ENCODE peak calls at places on chromosome 19, in six cellular contexts. Z is T-helper 17 cell, Q is body of pancreas, K is adrenal gland, S is ascending aorta, I is H9. N is an unnamed sample. For H3K9me3, the result is how much of the 10 kb centered on the place peaks cover.

GRCh38 chr19:30742539-30742938 is 370.4 kb downstream of the ZNF536 start:
- DNase-seq in Z (no peak), Q (no peak), K (no peak), S (no peak), I (no peak), N (peak)

GRCh38 chr19:6528544-6529121 is 2.2 kb upstream of the TNFSF9 start:
- DNase-seq in Z (no peak), Q (no peak), K (no peak), S (no peak), I (no peak), N (no peak)

GRCh38 chr19:3062165-3063105 is at the start of gene TLE5:
- DNase-seq in Z (peak), Q (peak), K (peak), S (no peak), I (no peak), N (no peak)

GRCh38 chr19:18340990-18341868 is 831 bp downstream of the PGPEP1 start:
- DNase-seq in Z (peak), Q (peak), K (peak), S (peak), I (peak), N (no peak)

GRCh38 chr19:47049307-47049700 is 880 bp upstream of the TMEM160 start:
- DNase-seq in Z (no peak), Q (no peak), K (no peak), S (no peak), I (no peak), N (no peak)

GRCh38 chr19:54266133-54266532 is 9.1 kb upstream of the LILRB5 start:
- DNase-seq in Z (peak), Q (peak), K (peak), S (no peak), I (peak), N (peak)

GRCh38 chr19:9793051-9793591 is 24.6 kb upstream of the ZNF846 start:
- DNase-seq in Z (no peak), Q (peak), K (peak), S (peak), I (no peak), N (no peak)

GRCh38 chr19:5880604-5881078 is 10.3 kb upstream of the FUT5 start:
- DNase-seq in Z (no peak), Q (peak), K (peak), S (no peak), I (no peak), N (no peak)

GRCh38 chr19:41577833-41578232 is 1.9 kb downstream of the CEACAM21 start:
- DNase-seq in Z (no peak), Q (no peak), K (no peak), S (no peak), I (no peak), N (no peak)

GRCh38 chr19:35369522-35369921 is 1.3 kb upstream of the GPR42 start:
- DNase-seq in Z (no peak), Q (no peak), K (no peak), S (no peak), I (no peak), N (no peak)

GRCh38 chr19:42394751-42395150 is 4.7 kb upstream of the CNFN start:
- DNase-seq in Z (no peak), Q (no peak), K (no peak), S (no peak), I (no peak), N (no peak)

GRCh38 chr19:46604781-46605355 is 3.7 kb downstream of the CALM3 start:
- DNase-seq in Z (no peak), Q (no peak), K (peak), S (no peak), I (no peak), N (peak)

GRCh38 chr19:47264629-47265028 is 8.3 kb downstream of the CCDC9 start:
- DNase-seq in Z (no peak), Q (no peak), K (no peak), S (no peak), I (no peak), N (no peak)

GRCh38 chr19:5225486-5226345 is 114.9 kb downstream of the PTPRS start:
- DNase-seq in Z (no peak), Q (no peak), K (no peak), S (no peak), I (peak), N (no peak)

GRCh38 chr19:16544468-16545231 is 2.4 kb upstream of the CHERP start:
- DNase-seq in Z (no peak), Q (no peak), K (no peak), S (no peak), I (no peak), N (no peak)

GRCh38 chr19:3346677-3347353 is 19.6 kb upstream of the NFIC start:
- DNase-seq in Z (no peak), Q (peak), K (peak), S (no peak), I (no peak), N (no peak)

GRCh38 chr19:1315470-1316166 is 29.9 kb downstream of the EFNA2 start:
- DNase-seq in Z (no peak), Q (peak), K (peak), S (no peak), I (peak), N (no peak)

GRCh38 chr19:55253264-55253663 is 5.6 kb downstream of the PPP6R1 start:
- DNase-seq in Z (no peak), Q (no peak), K (no peak), S (no peak), I (no peak), N (no peak)

GRCh38 chr19:45428385-45429231 is 4.9 kb upstream of the ERCC1 start:
- DNase-seq in Z (no peak), Q (peak), K (no peak), S (no peak), I (peak), N (no peak)

GRCh38 chr19:5157186-5157585 is 183.4 kb downstream of the PTPRS start:
- DNase-seq in Z (no peak), Q (no peak), K (no peak), S (no peak), I (no peak), N (no peak)

GRCh38 chr19:48806818-48807589 is 3.8 kb downstream of the BCAT2 start:
- DNase-seq in Z (no peak), Q (peak), K (no peak), S (no peak), I (peak), N (no peak)

GRCh38 chr19:2337329-2337707 is 8.8 kb downstream of the SPPL2B start:
- DNase-seq in Z (no peak), Q (peak), K (peak), S (no peak), I (peak), N (no peak)

GRCh38 chr19:31518216-31518615 is 169.0 kb upstream of the TSHZ3 start:
- DNase-seq in Z (no peak), Q (no peak), K (no peak), S (no peak), I (no peak), N (peak)

GRCh38 chr19:6108721-6109633 is 1.3 kb downstream of the RFX2 start:
- DNase-seq in Z (peak), Q (peak), K (peak), S (no peak), I (peak), N (no peak)

GRCh38 chr19:46404884-46405658 is 8.3 kb downstream of the CCDC8 start:
- DNase-seq in Z (no peak), Q (no peak), K (no peak), S (no peak), I (peak), N (no peak)

GRCh38 chr19:5718032-5718578 is 1.8 kb downstream of the LONP1 start:
- DNase-seq in Z (no peak), Q (no peak), K (peak), S (no peak), I (no peak), N (no peak)

GRCh38 chr19:49489601-49490167 is 2.3 kb downstream of the RPL13A start:
- DNase-seq in Z (no peak), Q (no peak), K (no peak), S (no peak), I (peak), N (no peak)

GRCh38 chr19:5143471-5144411 is 174.8 kb downstream of the KDM4B start:
- DNase-seq in Z (no peak), Q (peak), K (no peak), S (no peak), I (no peak), N (no peak)

GRCh38 chr19:50547385-50548190 is 20.6 kb downstream of the LRRC4B start:
- DNase-seq in Z (no peak), Q (no peak), K (no peak), S (no peak), I (no peak), N (no peak)

GRCh38 chr19:17103177-17103576 is 27.6 kb downstream of the MYO9B start:
- DNase-seq in Z (no peak), Q (no peak), K (no peak), S (no peak), I (peak), N (no peak)

GRCh38 chr19:23286477-23286876 is 36.3 kb upstream of the ZNF724 start:
- DNase-seq in Z (no peak), Q (no peak), K (no peak), S (no peak), I (peak), N (no peak)

GRCh38 chr19:20423381-20424207 is 142.0 kb downstream of the ZNF737 start:
- DNase-seq in Z (no peak), Q (peak), K (peak), S (peak), I (peak), N (no peak)

GRCh38 chr19:4639531-4640246 is 373 bp downstream of the TNFAIP8L1 start:
- DNase-seq in Z (no peak), Q (peak), K (peak), S (no peak), I (no peak), N (no peak)

GRCh38 chr19:16136185-16137067 is 7.1 kb upstream of the HSH2D start:
- DNase-seq in Z (no peak), Q (peak), K (no peak), S (no peak), I (no peak), N (no peak)

GRCh38 chr19:43416951-43417623 is 2.4 kb downstream of the TEX101 start:
- DNase-seq in Z (no peak), Q (no peak), K (no peak), S (no peak), I (no peak), N (no peak)

GRCh38 chr19:4745986-4746385 is 22.3 kb upstream of the DPP9 start:
- DNase-seq in Z (no peak), Q (no peak), K (no peak), S (no peak), I (no peak), N (no peak)

GRCh38 chr19:33746159-33746558 is 50.5 kb upstream of the KCTD15 start:
- DNase-seq in Z (no peak), Q (no peak), K (no peak), S (no peak), I (no peak), N (no peak)

GRCh38 chr19:41702208-41702651 is 6.2 kb upstream of the CEACAM5 start:
- DNase-seq in Z (no peak), Q (no peak), K (no peak), S (no peak), I (no peak), N (peak)

GRCh38 chr19:23999821-24000610 is 85.3 kb downstream of the ZNF726 start:
- DNase-seq in Z (no peak), Q (no peak), K (no peak), S (no peak), I (no peak), N (peak)

DNA sequence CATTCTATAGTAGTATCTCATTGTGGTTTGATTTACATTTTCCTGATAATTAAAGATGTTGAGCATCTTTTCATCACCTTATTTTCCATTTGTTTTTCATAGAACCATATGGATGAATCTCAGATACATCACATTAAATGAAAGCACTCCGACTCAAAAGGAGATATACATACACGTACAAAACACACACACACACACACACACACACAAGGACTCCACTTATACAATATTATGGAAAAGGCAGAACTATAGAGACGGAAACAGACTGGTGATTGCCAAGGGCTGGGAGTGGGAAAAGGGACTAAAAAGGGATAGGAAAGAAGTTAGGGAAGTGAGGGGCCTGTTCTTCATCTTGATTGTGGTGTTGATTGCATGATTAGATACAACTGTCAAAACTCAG is 24.3 kb downstream of the ZNF585A start:
- DNase-seq in Z (no peak), Q (no peak), K (no peak), S (no peak), I (no peak), N (no peak)
- H3K9me3 ChIP-seq in Z (under half), Q (under half), K (under half), S (half or more), I (half or more), N (half or more)

GRCh38 chr19:11781295-11782057 is 14.7 kb downstream of the ZNF441 start:
- DNase-seq in Z (no peak), Q (no peak), K (no peak), S (no peak), I (no peak), N (no peak)

GRCh38 chr19:11780431-11781020 is 13.7 kb downstream of the ZNF441 start:
- DNase-seq in Z (no peak), Q (no peak), K (no peak), S (no peak), I (no peak), N (no peak)

GRCh38 chr19:11787536-11787935 is 10.8 kb upstream of the ZNF491 start:
- DNase-seq in Z (no peak), Q (no peak), K (no peak), S (no peak), I (no peak), N (no peak)

GRCh38 chr19:11783767-11784166 is 14.6 kb upstream of the ZNF491 start:
- DNase-seq in Z (no peak), Q (no peak), K (no peak), S (no peak), I (no peak), N (no peak)

DNA sequence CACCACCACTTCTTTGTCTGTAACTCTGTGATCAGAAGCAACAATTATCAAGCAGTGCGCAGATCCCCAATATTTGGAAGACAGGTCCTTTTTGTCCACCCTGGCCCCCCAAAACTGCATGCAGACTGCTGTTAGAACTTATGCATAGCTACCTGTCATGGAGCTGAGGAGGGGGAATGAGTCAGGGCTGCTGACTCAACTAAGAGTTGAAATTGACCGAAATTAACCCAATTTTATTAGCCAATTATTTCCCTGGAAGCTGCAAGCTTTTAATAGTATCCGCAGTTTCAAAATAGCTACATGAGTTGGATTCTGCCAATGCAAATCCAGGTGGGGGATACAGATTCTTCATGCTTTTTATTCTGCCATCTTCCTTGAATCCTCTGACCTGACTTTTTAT is 14.0 kb upstream of the ZNF491 start:
- DNase-seq in Z (no peak), Q (no peak), K (no peak), S (no peak), I (no peak), N (no peak)
- H3K9me3 ChIP-seq in Z (half or more), Q (under half), K (under half), S (half or more), I (under half), N (under half)

GRCh38 chr19:36807029-36807428 is 31.2 kb downstream of the ZNF790 start:
- DNase-seq in Z (no peak), Q (no peak), K (no peak), S (no peak), I (no peak), N (no peak)

DNA sequence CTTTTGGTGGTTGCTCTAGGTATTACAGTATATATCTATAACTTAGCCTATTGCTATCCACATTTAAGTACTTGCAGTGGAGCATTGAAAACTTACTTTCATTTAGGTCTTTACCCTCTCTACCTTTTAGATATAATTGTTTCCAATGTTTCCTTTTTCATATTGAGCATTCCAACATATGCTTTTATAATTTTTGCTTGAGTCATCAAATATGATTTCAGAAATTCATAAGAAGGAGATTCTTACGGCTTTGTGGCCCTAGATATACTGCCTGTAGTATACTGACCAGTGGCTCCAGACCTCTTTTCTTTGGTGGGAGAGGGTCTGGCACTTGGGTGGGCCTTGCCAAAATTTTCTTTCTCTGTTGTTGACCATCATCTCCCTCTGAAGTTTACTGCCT is 32.8 kb upstream of the ZNF850 start:
- DNase-seq in Z (no peak), Q (no peak), K (no peak), S (no peak), I (no peak), N (no peak)
- H3K9me3 ChIP-seq in Z (under half), Q (under half), K (under half), S (half or more), I (under half), N (half or more)

GRCh38 chr19:57583104-57583520 is 833 bp upstream of the ZIK1 start:
- DNase-seq in Z (no peak), Q (no peak), K (no peak), S (no peak), I (peak), N (no peak)
- H3K9me3 ChIP-seq in Z (under half), Q (under half), K (under half), S (under half), I (under half), N (under half)

DNA sequence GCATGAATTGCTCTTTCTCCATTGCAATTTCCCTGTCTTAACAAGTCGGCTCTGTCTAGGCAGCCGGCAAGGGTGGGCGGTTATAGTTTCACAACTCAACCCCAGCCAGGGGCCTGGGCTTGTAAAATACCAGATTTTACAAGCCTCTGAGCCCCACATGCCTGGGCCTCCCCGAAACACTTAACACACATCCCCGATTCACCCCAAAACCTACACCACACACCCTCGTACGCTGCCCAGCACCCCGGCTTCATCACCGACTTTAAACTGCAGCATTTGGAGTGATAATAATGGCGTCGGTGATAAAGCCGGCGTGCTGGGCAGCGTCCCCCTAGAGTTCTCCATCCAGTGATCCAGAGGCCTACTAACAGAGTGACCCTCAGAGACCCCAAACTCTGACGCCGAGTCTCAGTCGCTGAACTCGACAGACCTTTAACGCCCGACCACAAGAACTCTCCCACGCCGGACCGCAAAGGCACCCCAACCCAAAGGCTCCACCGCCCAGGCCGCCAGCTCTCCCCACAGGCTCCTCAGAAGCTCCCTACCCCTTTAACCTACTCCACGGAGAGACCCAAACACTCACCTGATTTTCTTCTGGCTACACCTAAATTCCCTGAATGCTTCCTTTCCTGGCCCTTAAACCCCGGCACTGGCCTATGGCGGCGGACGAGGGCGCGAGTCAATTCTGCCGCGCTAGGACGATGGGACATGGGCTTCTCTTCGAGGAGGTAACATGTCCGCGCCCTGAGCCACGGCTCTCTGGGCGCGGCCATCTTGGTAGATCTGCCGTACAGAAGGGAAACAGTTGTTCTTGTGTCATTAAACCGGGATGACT is at the start of gene ZNF649:
- DNase-seq in Z (peak), Q (peak), K (peak), S (peak), I (peak), N (no peak)
- H3K9me3 ChIP-seq in Z (under half), Q (under half), K (under half), S (under half), I (under half), N (under half)

N was measured in vagina.